ENCODE peak calls at places on chromosomes 6 and 20, in nine cellular contexts. P, K, B, F, L, Z, G, D and U are unnamed samples.

GRCh38 chr20:50379049-50379990 is 130.9 kb upstream of the PTPN1 start:
- DNase-seq in P (peak), K (peak), B (peak), F (peak), L (peak), Z (peak), G (peak), D (peak), U (no peak)

GRCh38 chr6:105646391-105646867 is 243.5 kb upstream of the PREP start:
- DNase-seq in P (no peak), K (no peak), B (no peak), F (peak), L (peak), Z (no peak), G (no peak), D (no peak), U (no peak)

GRCh38 chr6:30818426-30818841 is 65.9 kb upstream of the DDR1 start:
- DNase-seq in P (peak), K (no peak), B (no peak), F (peak), L (peak), Z (peak), G (no peak), D (no peak), U (no peak)

GRCh38 chr6:111565316-111566221 is 40.1 kb downstream of the TRAF3IP2 start:
- DNase-seq in P (no peak), K (no peak), B (no peak), F (peak), L (no peak), Z (peak), G (no peak), D (peak), U (no peak)

GRCh38 chr6:135358251-135358821 is 139.2 kb downstream of the AHI1 start:
- DNase-seq in P (peak), K (no peak), B (no peak), F (peak), L (peak), Z (no peak), G (no peak), D (no peak), U (no peak)

GRCh38 chr6:11500008-11500407 is 37.5 kb upstream of the TMEM170B start:
- DNase-seq in P (peak), K (no peak), B (no peak), F (peak), L (peak), Z (no peak), G (no peak), D (no peak), U (no peak)

GRCh38 chr6:10315034-10315433 is 99.8 kb downstream of the TFAP2A start:
- DNase-seq in P (no peak), K (no peak), B (no peak), F (no peak), L (no peak), Z (no peak), G (no peak), D (no peak), U (no peak)

GRCh38 chr6:111487656-111488055 is 4.6 kb upstream of the REV3L start:
- DNase-seq in P (peak), K (no peak), B (no peak), F (peak), L (peak), Z (no peak), G (no peak), D (no peak), U (no peak)

GRCh38 chr6:27128796-27129094 is 118.8 kb upstream of the PRSS16 start:
- DNase-seq in P (no peak), K (no peak), B (no peak), F (no peak), L (no peak), Z (no peak), G (no peak), D (no peak), U (no peak)

GRCh38 chr20:46749164-46749563 is 39.7 kb downstream of the SLC2A10 start:
- DNase-seq in P (no peak), K (no peak), B (no peak), F (no peak), L (no peak), Z (no peak), G (no peak), D (no peak), U (no peak)

GRCh38 chr20:25178563-25179438 is 16.7 kb upstream of the ENTPD6 start:
- DNase-seq in P (peak), K (no peak), B (no peak), F (peak), L (peak), Z (peak), G (no peak), D (peak), U (no peak)

GRCh38 chr6:99495466-99495865 is 19.8 kb downstream of the USP45 start:
- DNase-seq in P (no peak), K (no peak), B (no peak), F (no peak), L (no peak), Z (no peak), G (no peak), D (no peak), U (no peak)

GRCh38 chr20:13739726-13740649 is 44.7 kb downstream of the ESF1 start:
- DNase-seq in P (no peak), K (no peak), B (no peak), F (no peak), L (no peak), Z (no peak), G (no peak), D (no peak), U (no peak)

GRCh38 chr6:76940186-76940585 is 523.1 kb downstream of the HTR1B start:
- DNase-seq in P (peak), K (no peak), B (no peak), F (no peak), L (no peak), Z (no peak), G (no peak), D (no peak), U (no peak)

GRCh38 chr20:57432874-57433491 is 41.8 kb downstream of the RBM38 start:
- DNase-seq in P (no peak), K (peak), B (no peak), F (peak), L (no peak), Z (no peak), G (peak), D (peak), U (no peak)

GRCh38 chr6:116439572-116439971 is 21.6 kb upstream of the CALHM6 start:
- DNase-seq in P (no peak), K (no peak), B (no peak), F (no peak), L (peak), Z (peak), G (no peak), D (no peak), U (no peak)

GRCh38 chr6:94045473-94045872 is 626.1 kb upstream of the EPHA7 start:
- DNase-seq in P (no peak), K (no peak), B (no peak), F (no peak), L (no peak), Z (no peak), G (no peak), D (no peak), U (no peak)

GRCh38 chr20:34627458-34627857 is 49.4 kb downstream of the PIGU start:
- DNase-seq in P (no peak), K (no peak), B (no peak), F (no peak), L (no peak), Z (no peak), G (no peak), D (no peak), U (no peak)

GRCh38 chr20:22825076-22825475 is 210.0 kb upstream of the SSTR4 start:
- DNase-seq in P (no peak), K (no peak), B (no peak), F (peak), L (no peak), Z (no peak), G (no peak), D (no peak), U (no peak)

GRCh38 chr6:122696079-122696478 is 83.4 kb upstream of the FABP7 start:
- DNase-seq in P (peak), K (no peak), B (no peak), F (peak), L (peak), Z (peak), G (no peak), D (no peak), U (no peak)

GRCh38 chr6:13565921-13566320 is 8.5 kb upstream of the SIRT5 start:
- DNase-seq in P (no peak), K (no peak), B (no peak), F (no peak), L (no peak), Z (no peak), G (no peak), D (no peak), U (no peak)

GRCh38 chr20:61099786-61100185 is 152.3 kb upstream of the CDH4 start:
- DNase-seq in P (peak), K (no peak), B (no peak), F (no peak), L (no peak), Z (no peak), G (no peak), D (no peak), U (no peak)

GRCh38 chr6:28673417-28673799 is 147.7 kb downstream of the GPX5 start:
- DNase-seq in P (no peak), K (no peak), B (no peak), F (no peak), L (no peak), Z (no peak), G (no peak), D (no peak), U (no peak)

GRCh38 chr6:89281779-89282246 is 33.3 kb downstream of the GABRR2 start:
- DNase-seq in P (peak), K (no peak), B (no peak), F (peak), L (peak), Z (peak), G (no peak), D (no peak), U (no peak)

GRCh38 chr20:45412653-45413052 is 3.3 kb upstream of the PIGT start:
- DNase-seq in P (no peak), K (no peak), B (no peak), F (no peak), L (no peak), Z (no peak), G (no peak), D (no peak), U (no peak)

GRCh38 chr6:82371799-82372508 is 8.3 kb downstream of the TPBG start:
- DNase-seq in P (peak), K (no peak), B (no peak), F (peak), L (peak), Z (peak), G (no peak), D (no peak), U (no peak)

GRCh38 chr6:32840604-32841246 is 2.2 kb upstream of the TAP2 start:
- DNase-seq in P (no peak), K (no peak), B (no peak), F (no peak), L (no peak), Z (no peak), G (no peak), D (no peak), U (no peak)

GRCh38 chr6:155328539-155329459 is 14.5 kb upstream of the TFB1M start:
- DNase-seq in P (no peak), K (no peak), B (no peak), F (no peak), L (no peak), Z (no peak), G (peak), D (no peak), U (no peak)

DNA sequence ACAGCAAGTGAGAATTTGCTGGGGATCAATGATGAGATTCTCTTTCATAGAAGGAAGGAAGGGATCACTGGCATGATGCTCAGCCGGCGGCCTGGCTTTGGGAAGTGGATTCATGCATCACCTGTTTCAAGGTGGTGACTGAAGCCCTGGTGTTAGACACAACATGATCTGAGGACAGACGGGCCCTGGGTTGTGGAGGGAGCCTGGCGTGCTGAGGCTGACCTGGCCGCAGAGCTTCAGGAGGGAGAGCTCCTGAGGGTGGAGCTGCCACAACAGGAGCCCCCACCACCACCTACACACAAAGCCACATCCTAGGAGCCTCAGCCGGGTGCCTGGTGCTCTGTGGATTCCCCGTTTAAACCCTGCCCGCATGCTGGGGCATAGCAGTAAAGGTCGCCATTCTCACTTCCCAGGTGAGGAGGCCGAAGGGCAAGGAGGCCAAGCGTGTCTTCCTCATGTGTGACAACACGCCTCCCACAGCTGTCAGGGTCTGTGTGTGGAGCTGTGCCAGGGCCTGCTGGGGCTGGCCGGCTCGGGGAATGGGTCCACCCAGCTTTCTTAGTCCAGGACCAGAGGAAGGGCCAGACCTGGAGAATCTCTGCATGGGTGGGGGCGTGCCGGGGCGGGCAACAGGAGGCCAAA is 107.0 kb downstream of the ERMARD start:
- DNase-seq in P (no peak), K (peak), B (peak), F (no peak), L (no peak), Z (no peak), G (no peak), D (no peak), U (no peak)
- TF ChIP-seq CTCF in P (no peak), K (no peak), B (no peak), F (no peak), L (no peak), Z (no peak), G (no peak), D (no peak), U (no peak)

GRCh38 chr6:165883851-165884640 is 221.0 kb upstream of the PDE10A start:
- DNase-seq in P (no peak), K (peak), B (no peak), F (no peak), L (peak), Z (no peak), G (no peak), D (no peak), U (no peak)
- TF ChIP-seq CTCF in P (no peak), K (no peak), B (no peak), F (no peak), L (no peak), Z (no peak), G (no peak), D (no peak), U (no peak)

DNA sequence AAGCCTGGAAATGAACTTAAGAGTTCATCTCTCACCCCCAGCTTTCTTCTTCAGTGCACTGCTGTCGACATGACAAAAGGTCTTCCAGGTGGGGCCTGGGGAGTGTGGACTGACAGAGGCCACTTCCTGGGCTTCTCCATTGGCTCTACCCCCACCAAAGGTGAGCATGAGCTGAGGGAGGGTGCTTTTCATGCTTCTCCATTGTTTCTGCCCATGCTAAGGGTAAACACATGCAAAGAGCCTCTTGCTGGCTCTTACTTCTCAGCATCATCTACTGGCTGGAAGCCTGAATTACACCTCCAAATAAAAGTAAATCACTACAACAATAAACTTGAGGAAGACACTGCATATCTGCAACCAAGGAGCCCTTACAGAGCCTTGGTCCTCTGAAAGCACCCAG is 227.2 kb downstream of the EPM2A start:
- DNase-seq in P (no peak), K (no peak), B (no peak), F (peak), L (no peak), Z (peak), G (no peak), D (no peak), U (no peak)
- TF ChIP-seq CTCF in P (no peak), K (no peak), B (no peak), F (peak), L (no peak), Z (peak), G (no peak), D (no peak), U (peak)

GRCh38 chr6:56024931-56025330 is 149.5 kb upstream of the BMP5 start:
- DNase-seq in P (no peak), K (no peak), B (no peak), F (peak), L (no peak), Z (no peak), G (no peak), D (no peak), U (no peak)

GRCh38 chr6:56022678-56023077 is 147.3 kb upstream of the BMP5 start:
- DNase-seq in P (no peak), K (no peak), B (no peak), F (no peak), L (no peak), Z (no peak), G (no peak), D (no peak), U (no peak)

GRCh38 chr6:56019973-56020372 is 144.6 kb upstream of the BMP5 start:
- DNase-seq in P (no peak), K (no peak), B (no peak), F (no peak), L (no peak), Z (no peak), G (no peak), D (no peak), U (no peak)

GRCh38 chr6:56023829-56024228 is 148.4 kb upstream of the BMP5 start:
- DNase-seq in P (no peak), K (no peak), B (no peak), F (no peak), L (no peak), Z (no peak), G (no peak), D (no peak), U (no peak)

GRCh38 chr6:56021943-56022342 is 146.6 kb upstream of the BMP5 start:
- DNase-seq in P (no peak), K (no peak), B (no peak), F (peak), L (no peak), Z (peak), G (no peak), D (no peak), U (no peak)
- TF ChIP-seq CTCF in P (peak), K (no peak), B (no peak), F (peak), L (peak), Z (peak), G (no peak), D (no peak), U (no peak)

GRCh38 chr20:15491564-15491963 is 1081.7 kb downstream of the KIF16B start:
- DNase-seq in P (no peak), K (no peak), B (no peak), F (peak), L (no peak), Z (no peak), G (no peak), D (no peak), U (no peak)
- TF ChIP-seq CTCF in P (no peak), K (no peak), B (no peak), F (peak), L (no peak), Z (no peak), G (no peak), D (no peak), U (peak)

GRCh38 chr6:118174071-118174470 is 267.0 kb downstream of the SLC35F1 start:
- DNase-seq in P (no peak), K (no peak), B (no peak), F (no peak), L (no peak), Z (no peak), G (no peak), D (no peak), U (no peak)

GRCh38 chr6:118163609-118164008 is 256.5 kb downstream of the SLC35F1 start:
- DNase-seq in P (no peak), K (no peak), B (no peak), F (no peak), L (no peak), Z (peak), G (no peak), D (no peak), U (no peak)

GRCh38 chr6:118165500-118165899 is 258.4 kb downstream of the SLC35F1 start:
- DNase-seq in P (no peak), K (no peak), B (no peak), F (no peak), L (no peak), Z (no peak), G (no peak), D (no peak), U (no peak)

GRCh38 chr6:118171852-118172251 is 264.8 kb downstream of the SLC35F1 start:
- DNase-seq in P (no peak), K (no peak), B (no peak), F (peak), L (no peak), Z (peak), G (no peak), D (no peak), U (no peak)

GRCh38 chr6:118168421-118168820 is 261.4 kb downstream of the SLC35F1 start:
- DNase-seq in P (no peak), K (no peak), B (no peak), F (no peak), L (no peak), Z (no peak), G (no peak), D (no peak), U (no peak)
- TF ChIP-seq CTCF in P (no peak), K (no peak), B (no peak), F (no peak), L (no peak), Z (no peak), G (no peak), D (no peak), U (no peak)

GRCh38 chr6:145699462-145699861 is 35.9 kb downstream of the EPM2A start:
- DNase-seq in P (peak), K (no peak), B (no peak), F (peak), L (peak), Z (no peak), G (no peak), D (no peak), U (no peak)

GRCh38 chr6:145705561-145705960 is 29.8 kb downstream of the EPM2A start:
- DNase-seq in P (peak), K (no peak), B (no peak), F (peak), L (peak), Z (peak), G (no peak), D (no peak), U (no peak)

GRCh38 chr6:145707397-145707796 is 27.9 kb downstream of the EPM2A start:
- DNase-seq in P (no peak), K (no peak), B (no peak), F (no peak), L (no peak), Z (no peak), G (no peak), D (no peak), U (no peak)

DNA sequence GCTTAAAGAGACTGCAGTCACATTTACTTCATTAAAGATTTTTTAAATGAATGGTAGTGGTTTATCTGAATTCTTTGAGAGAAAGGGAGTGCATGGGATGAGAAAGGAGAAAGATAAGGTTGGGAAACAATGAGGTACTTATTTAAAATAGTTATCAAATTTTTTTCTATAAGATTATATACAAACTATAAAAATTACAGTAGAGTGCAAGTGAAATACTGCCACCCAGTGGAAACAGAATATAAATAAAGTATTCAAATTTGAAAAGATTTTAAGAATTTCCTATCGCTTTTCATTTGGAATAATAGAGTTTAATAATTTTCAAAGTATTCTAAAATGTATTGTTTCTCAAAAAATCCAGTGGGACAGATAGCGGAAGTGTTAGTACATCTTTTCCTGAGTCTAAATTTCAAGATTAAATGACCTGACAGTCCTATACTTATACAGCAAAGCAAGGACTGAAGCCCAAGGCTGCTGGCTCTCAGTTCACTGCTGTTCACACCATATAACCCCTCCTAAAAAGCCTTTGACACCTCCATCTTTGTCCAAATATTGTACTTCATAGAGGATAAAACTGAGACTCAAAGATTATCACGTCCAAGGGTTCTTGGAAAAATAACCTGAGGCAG is 31.1 kb downstream of the EPM2A start:
- DNase-seq in P (peak), K (no peak), B (no peak), F (peak), L (no peak), Z (peak), G (no peak), D (no peak), U (no peak)
- TF ChIP-seq CTCF in P (no peak), K (peak), B (no peak), F (peak), L (peak), Z (peak), G (no peak), D (peak), U (peak)